ENCODE peak calls at places on chromosomes 13 and 19, in eight cellular contexts. R is sigmoid colon, G is vagina, P is HCT116, K is transverse colon, T is Panc1, E is SK-N-SH, B is GM12891. U is an unnamed sample.

GRCh38 chr13:99812611-99813010 is 159.0 kb downstream of the ZIC5 start:
- DNase-seq in R (no peak), G (no peak), P (no peak), K (no peak), T (no peak), E (no peak), B (no peak), U (no peak)

GRCh38 chr19:12015753-12016116 is 19.7 kb downstream of the ZNF433 start:
- DNase-seq in R (no peak), G (no peak), P (no peak), K (no peak), T (no peak), E (no peak), B (no peak), U (no peak)

GRCh38 chr19:35596366-35596999 is 10.5 kb downstream of the PMIS2 start:
- DNase-seq in R (no peak), G (no peak), P (no peak), K (no peak), T (no peak), E (peak; percentile 43), B (peak; percentile 66), U (no peak)

GRCh38 chr13:27542220-27542619 is 78.1 kb downstream of the LNX2 start:
- DNase-seq in R (no peak), G (no peak), P (no peak), K (no peak), T (no peak), E (no peak), B (no peak), U (no peak)

GRCh38 chr13:41196620-41197019 is 2.3 kb upstream of the KBTBD7 start:
- DNase-seq in R (no peak), G (no peak), P (no peak), K (no peak), T (no peak), E (no peak), B (no peak), U (no peak)

GRCh38 chr13:36051082-36051481 is 80.1 kb downstream of the DCLK1 start:
- DNase-seq in R (no peak), G (no peak), P (no peak), K (no peak), T (no peak), E (no peak), B (no peak), U (no peak)

GRCh38 chr13:66581691-66582090 is 648.4 kb downstream of the PCDH9 start:
- DNase-seq in R (no peak), G (no peak), P (no peak), K (no peak), T (no peak), E (no peak), B (no peak), U (no peak)

GRCh38 chr13:113110048-113110851 is 4.7 kb downstream of the F7 start:
- DNase-seq in R (peak; percentile 46), G (no peak), P (no peak), K (no peak), T (no peak), E (peak; percentile 75), B (no peak), U (no peak)

GRCh38 chr13:112616586-112617381 is 28.8 kb upstream of the TUBGCP3 start:
- DNase-seq in R (no peak), G (no peak), P (peak; percentile 55), K (no peak), T (peak; percentile 10), E (peak; percentile 69), B (peak; percentile 41), U (peak; percentile 12)

GRCh38 chr13:97810152-97810551 is 143.3 kb upstream of the IPO5 start:
- DNase-seq in R (no peak), G (no peak), P (peak; percentile 7), K (no peak), T (no peak), E (peak; percentile 21), B (no peak), U (no peak)

GRCh38 chr19:33075519-33075918 is 5.5 kb upstream of the GPATCH1 start:
- DNase-seq in R (no peak), G (no peak), P (no peak), K (no peak), T (no peak), E (no peak), B (no peak), U (no peak)

GRCh38 chr19:35155441-35155840 is 906 bp downstream of the FXYD5 start:
- DNase-seq in R (no peak), G (no peak), P (no peak), K (no peak), T (no peak), E (no peak), B (no peak), U (no peak)

GRCh38 chr19:19817357-19817756 is 4.2 kb downstream of the ZNF506 start:
- DNase-seq in R (no peak), G (no peak), P (no peak), K (no peak), T (no peak), E (no peak), B (no peak), U (no peak)

GRCh38 chr19:57363734-57364181 is 407 bp downstream of the TRAPPC2B start:
- DNase-seq in R (no peak), G (no peak), P (no peak), K (no peak), T (no peak), E (no peak), B (no peak), U (no peak)

GRCh38 chr13:111610077-111610476 is 289.6 kb downstream of the TEX29 start:
- DNase-seq in R (no peak), G (no peak), P (no peak), K (no peak), T (no peak), E (no peak), B (no peak), U (no peak)

GRCh38 chr13:35768551-35768950 is 292.1 kb upstream of the MAB21L1 start:
- DNase-seq in R (no peak), G (no peak), P (no peak), K (no peak), T (no peak), E (no peak), B (no peak), U (no peak)

GRCh38 chr19:38513762-38514167 is 80.3 kb downstream of the RYR1 start:
- DNase-seq in R (no peak), G (no peak), P (no peak), K (no peak), T (no peak), E (no peak), B (no peak), U (no peak)

GRCh38 chr13:91302070-91302469 is 45.4 kb upstream of the MIR17HG start:
- DNase-seq in R (no peak), G (no peak), P (no peak), K (no peak), T (no peak), E (no peak), B (no peak), U (no peak)

GRCh38 chr13:28349371-28349770 is 145.6 kb downstream of the FLT1 start:
- DNase-seq in R (no peak), G (no peak), P (no peak), K (no peak), T (no peak), E (peak; percentile 31), B (no peak), U (no peak)

GRCh38 chr13:59744747-59745394 is 418.9 kb downstream of the DIAPH3 start:
- DNase-seq in R (no peak), G (no peak), P (no peak), K (no peak), T (no peak), E (no peak), B (no peak), U (no peak)

GRCh38 chr19:1453525-1454371 is 3.8 kb downstream of the APC2 start:
- DNase-seq in R (no peak), G (no peak), P (no peak), K (no peak), T (no peak), E (peak; percentile 75), B (no peak), U (no peak)

GRCh38 chr13:64075543-64076271 is 2660.1 kb upstream of the PCDH20 start:
- DNase-seq in R (no peak), G (no peak), P (no peak), K (no peak), T (no peak), E (no peak), B (no peak), U (no peak)

GRCh38 chr13:94169783-94170513 is 309.5 kb downstream of the DCT start:
- DNase-seq in R (no peak), G (no peak), P (no peak), K (no peak), T (no peak), E (no peak), B (no peak), U (no peak)

DNA sequence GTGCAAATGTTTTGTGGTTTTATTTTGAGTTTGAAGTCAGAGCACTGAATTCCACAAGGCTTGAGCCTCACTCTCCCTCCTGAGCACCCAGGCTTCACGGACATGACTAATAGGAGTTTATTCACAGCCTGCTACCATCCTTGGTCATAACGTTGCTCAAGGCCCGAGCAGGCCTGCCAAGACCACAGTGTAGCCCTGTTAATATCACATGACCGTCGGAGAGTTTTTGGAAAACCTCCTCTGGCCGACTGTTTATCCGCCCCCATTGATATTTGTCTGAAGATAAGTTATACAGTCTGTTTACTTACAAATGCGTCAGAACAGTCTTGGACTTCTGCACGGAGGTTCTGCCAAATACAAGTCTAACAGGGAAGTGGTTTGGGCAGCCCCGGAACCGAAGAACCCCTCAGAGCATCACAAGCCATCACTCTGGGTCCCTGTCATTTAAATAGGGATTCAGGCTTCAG is 89.9 kb downstream of the COL4A2 start:
- DNase-seq in R (peak; percentile 99), G (peak; percentile 99), P (no peak), K (peak; percentile 77), T (no peak), E (no peak), B (no peak), U (no peak)
- TF ChIP-seq POLR2AphosphoS5 in R (peak; percentile 98), G (peak; percentile 89), P (no peak), K (peak; percentile 69), T (no peak), E (peak; percentile 42), B (no peak), U (no peak)

GRCh38 chr19:46404884-46405658 is 8.3 kb downstream of the CCDC8 start:
- DNase-seq in R (no peak), G (no peak), P (no peak), K (no peak), T (no peak), E (no peak), B (no peak), U (no peak)
- TF ChIP-seq POLR2AphosphoS5 in R (no peak), G (no peak), P (no peak), K (no peak), T (no peak), E (no peak), B (no peak), U (no peak)

DNA sequence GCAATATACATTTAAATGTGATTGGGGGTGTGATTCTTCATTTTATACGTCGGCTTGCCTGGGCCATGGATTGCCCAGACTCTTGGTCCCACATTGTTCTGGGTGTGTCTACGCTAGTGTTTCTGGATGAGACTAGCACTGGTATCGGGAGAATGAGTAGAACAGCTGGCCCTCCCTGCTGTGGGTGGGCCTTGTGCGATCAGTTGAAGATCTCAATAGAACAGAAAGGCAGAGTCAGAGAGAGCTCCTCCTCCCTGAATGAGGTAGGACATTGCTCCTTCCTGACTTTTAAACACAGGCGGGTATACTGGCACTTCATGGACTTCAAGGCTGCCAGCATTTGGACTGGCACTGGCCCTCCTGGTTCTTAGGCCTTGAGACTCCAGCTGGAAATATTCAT is 603.0 kb downstream of the LIG4 start:
- DNase-seq in R (no peak), G (no peak), P (no peak), K (no peak), T (no peak), E (no peak), B (no peak), U (no peak)
- TF ChIP-seq POLR2AphosphoS5 in R (no peak), G (no peak), P (no peak), K (no peak), T (no peak), E (no peak), B (no peak), U (no peak)

GRCh38 chr19:13794752-13795589 is at the start of gene ZSWIM4:
- DNase-seq in R (peak; percentile 100), G (peak; percentile 99), P (peak; percentile 98), K (peak; percentile 99), T (peak; percentile 87), E (peak; percentile 98), B (peak; percentile 98), U (peak; percentile 97)
- TF ChIP-seq POLR2AphosphoS5 in R (peak; percentile 80), G (peak; percentile 87), P (peak; percentile 64), K (peak; percentile 50), T (peak; percentile 9), E (peak; percentile 7), B (no peak), U (peak; percentile 44)